ENCODE peak calls at places on chromosomes 16 and 17, in six cellular contexts. X is neural progenitor cell, T is GM23338, H is MM.1S, P is HCT116, D is PC-3. Q is an unnamed sample.

GRCh38 chr17:50657627-50658026 is 22.9 kb downstream of the ABCC3 start:
- DNase-seq in P (no peak), T (no peak), X (no peak), D (no peak), H (no peak), Q (no peak)

GRCh38 chr17:68378202-68379149 is 78.8 kb downstream of the WIPI1 start:
- DNase-seq in D (peak; percentile 88), X (peak; percentile 31), H (no peak), T (peak; percentile 69), P (peak; percentile 63), Q (peak; percentile 99)

GRCh38 chr17:44086364-44087311 is 16.1 kb downstream of the G6PC3 start:
- DNase-seq in X (peak; percentile 67), H (no peak), D (peak; percentile 92), P (peak; percentile 37), T (peak; percentile 52), Q (peak; percentile 99)

GRCh38 chr16:62079236-62079635 is 43.0 kb upstream of the CDH8 start:
- DNase-seq in X (no peak), D (peak; percentile 44), P (no peak), H (no peak), T (no peak), Q (peak; percentile 0)

GRCh38 chr17:72422505-72423285 is 301.9 kb downstream of the SOX9 start:
- DNase-seq in T (no peak), D (peak; percentile 99), X (no peak), H (peak; percentile 87), P (peak; percentile 95), Q (peak; percentile 93)

GRCh38 chr16:29308644-29309546 is 97.6 kb downstream of the NPIPB11 start:
- DNase-seq in D (no peak), H (no peak), T (no peak), P (no peak), X (no peak), Q (no peak)

GRCh38 chr17:66675991-66676371 is 158.9 kb upstream of the CACNG5 start:
- DNase-seq in D (no peak), P (no peak), X (no peak), H (no peak), T (peak; percentile 20), Q (no peak)

GRCh38 chr16:28569011-28569410 is 15.3 kb downstream of the SGF29 start:
- DNase-seq in P (no peak), T (no peak), H (no peak), D (no peak), X (no peak), Q (peak; percentile 57)

GRCh38 chr17:41697122-41697962 is 8.7 kb downstream of the EIF1 start:
- DNase-seq in P (no peak), T (no peak), H (peak; percentile 74), X (no peak), D (no peak), Q (peak; percentile 86)

GRCh38 chr17:49896860-49897259 is 49.0 kb upstream of the TAC4 start:
- DNase-seq in P (no peak), X (no peak), T (no peak), H (no peak), D (no peak), Q (no peak)

GRCh38 chr17:41836550-41837196 is 641 bp upstream of the NT5C3B start:
- DNase-seq in P (no peak), H (no peak), X (no peak), D (no peak), T (no peak), Q (peak; percentile 38)

GRCh38 chr16:80027007-80027965 is 426.7 kb upstream of the MAF start:
- DNase-seq in H (no peak), T (peak; percentile 35), X (no peak), P (no peak), D (peak; percentile 86), Q (peak; percentile 88)

GRCh38 chr16:7397901-7398300 is 65.3 kb downstream of the RBFOX1 start:
- DNase-seq in D (no peak), T (no peak), X (no peak), P (no peak), H (no peak), Q (peak; percentile 5)

GRCh38 chr17:29847527-29847931 is 82.5 kb downstream of the SSH2 start:
- DNase-seq in D (no peak), H (no peak), T (peak; percentile 38), P (no peak), X (no peak), Q (peak; percentile 10)

GRCh38 chr17:17873450-17873991 is 36.7 kb upstream of the SREBF1 start:
- DNase-seq in X (no peak), H (no peak), P (no peak), T (no peak), D (no peak), Q (no peak)

GRCh38 chr17:8681175-8681949 is 50.8 kb upstream of the MYH10 start:
- DNase-seq in T (no peak), D (no peak), H (no peak), X (no peak), P (no peak), Q (peak; percentile 88)

GRCh38 chr17:17781591-17782424 is 55.0 kb downstream of the SREBF1 start:
- DNase-seq in T (peak; percentile 79), H (no peak), X (peak; percentile 78), D (peak; percentile 45), P (no peak), Q (peak; percentile 69)

GRCh38 chr17:15287533-15288267 is 22.6 kb upstream of the PMP22 start:
- DNase-seq in T (no peak), H (no peak), P (no peak), D (no peak), X (no peak), Q (peak; percentile 70)

GRCh38 chr17:705863-706262 is 8.8 kb downstream of the VPS53 start:
- DNase-seq in X (no peak), T (no peak), H (no peak), D (no peak), P (no peak), Q (no peak)

GRCh38 chr16:9139965-9140364 is 48.5 kb downstream of the HAPSTR1 start:
- DNase-seq in H (no peak), P (peak; percentile 59), T (peak; percentile 86), D (peak; percentile 29), X (peak; percentile 39), Q (peak; percentile 56)

GRCh38 chr16:20385844-20386832 is 18.4 kb downstream of the PDILT start:
- DNase-seq in P (peak; percentile 35), X (peak; percentile 69), H (peak; percentile 42), T (peak; percentile 81), D (peak; percentile 66), Q (peak; percentile 52)

GRCh38 chr17:3773966-3774365 is 27.0 kb downstream of the ITGAE start:
- DNase-seq in D (no peak), H (no peak), P (no peak), X (no peak), T (no peak), Q (no peak)

GRCh38 chr16:31010943-31011342 is 505 bp upstream of the STX1B start:
- DNase-seq in H (no peak), P (no peak), X (no peak), D (no peak), T (no peak), Q (peak; percentile 28)

GRCh38 chr17:82390015-82390859 is 18.7 kb downstream of the UTS2R start:
- DNase-seq in X (no peak), H (no peak), P (no peak), T (no peak), D (no peak), Q (no peak)

GRCh38 chr17:82389379-82389778 is 17.8 kb downstream of the UTS2R start:
- DNase-seq in H (no peak), X (no peak), D (no peak), T (no peak), P (no peak), Q (no peak)

GRCh38 chr17:82391496-82392066 is 20.0 kb downstream of the UTS2R start:
- DNase-seq in X (no peak), H (no peak), T (no peak), P (no peak), D (no peak), Q (no peak)

GRCh38 chr17:82392209-82392920 is 20.8 kb downstream of the UTS2R start:
- DNase-seq in X (no peak), H (no peak), P (no peak), D (no peak), T (no peak), Q (no peak)

GRCh38 chr17:82390860-82391435 is 19.4 kb downstream of the UTS2R start:
- DNase-seq in P (no peak), X (no peak), D (no peak), T (no peak), H (no peak), Q (no peak)
- TF ChIP-seq EZH2 in P (no peak), X (no peak), D (no peak), T (no peak), H (no peak), Q (no peak)

GRCh38 chr17:79993390-79994221 is 42.1 kb downstream of the TBC1D16 start:
- DNase-seq in D (no peak), H (peak; percentile 29), T (peak; percentile 69), X (peak; percentile 32), P (no peak), Q (peak; percentile 98)

GRCh38 chr17:79992657-79993389 is 42.8 kb downstream of the TBC1D16 start:
- DNase-seq in P (no peak), D (no peak), T (no peak), H (no peak), X (no peak), Q (peak; percentile 35)

GRCh38 chr17:79990704-79991103 is 45.0 kb downstream of the TBC1D16 start:
- DNase-seq in T (no peak), D (no peak), H (no peak), X (no peak), P (no peak), Q (no peak)

GRCh38 chr17:79991140-79991923 is 44.3 kb downstream of the TBC1D16 start:
- DNase-seq in X (peak; percentile 91), H (peak; percentile 61), D (peak; percentile 92), T (peak; percentile 89), P (peak; percentile 68), Q (peak; percentile 92)

GRCh38 chr17:79991924-79992656 is 43.6 kb downstream of the TBC1D16 start:
- DNase-seq in X (peak; percentile 40), D (peak; percentile 67), T (peak; percentile 34), H (no peak), P (no peak), Q (peak; percentile 27)
- H3K4me2 ChIP-seq in X (peak overlapping the region; percentile 94), D (peak overlapping the region; percentile 96), T (peak overlapping the region; percentile 81), H (peak overlapping the region; percentile 66), P (peak overlapping the region; percentile 33), Q (peak overlapping the region; percentile 74)

GRCh38 chr17:28255616-28256015 is 63.4 kb upstream of the TMEM97 start:
- DNase-seq in T (no peak), X (no peak), P (no peak), H (no peak), D (no peak), Q (no peak)
- TF ChIP-seq EZH2phosphoT487 in T (no peak), X (no peak), P (no peak), H (no peak), D (no peak), Q (no peak)

DNA sequence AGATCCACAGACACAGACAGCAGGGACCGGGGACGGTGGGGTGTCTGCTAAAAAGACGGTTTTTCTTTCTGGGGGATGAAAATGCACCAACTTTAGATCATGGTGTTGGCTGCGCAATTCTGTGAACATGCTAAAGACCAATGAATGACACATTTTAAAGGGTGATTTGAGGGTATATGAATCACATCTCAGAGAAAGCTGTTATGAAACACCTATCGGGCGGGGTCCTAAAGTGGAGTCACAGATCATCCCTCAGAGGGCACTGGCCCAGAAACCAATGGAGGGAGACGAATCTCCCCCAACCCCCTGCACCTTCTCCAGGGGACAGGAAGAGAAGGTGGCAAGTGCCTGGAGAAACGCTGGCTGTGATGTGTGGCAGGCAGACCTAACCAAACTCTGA is 26.0 kb downstream of the KLHDC4 start:
- DNase-seq in H (no peak), P (no peak), D (no peak), X (no peak), T (no peak), Q (peak; percentile 36)
- TF ChIP-seq EZH2 in H (no peak), P (no peak), D (no peak), X (no peak), T (no peak), Q (no peak)

Q was measured in GM23248.